ENCODE peak calls at places on chromosome 22, in eight cellular contexts. One of them, this sample, is unnamed. For H3K36me3, the result is how much of the 10 kb centered on the place peaks cover.

GRCh38 chr22:24305260-24305692 is 34.6 kb downstream of the SPECC1L start:
- DNase-seq in adipocyte: no peak
- DNase-seq in IMR-90: peak
- DNase-seq in kidney: no peak
- DNase-seq in neural progenitor cell: no peak
- DNase-seq in GM23248: peak
- DNase-seq in colonic mucosa: no peak
- DNase-seq in PC-3: peak
- DNase-seq in this sample: no peak

GRCh38 chr22:27212617-27213177 is 555.3 kb downstream of the MIAT start:
- DNase-seq in adipocyte: peak
- DNase-seq in IMR-90: peak
- DNase-seq in kidney: no peak
- DNase-seq in neural progenitor cell: peak
- DNase-seq in GM23248: peak
- DNase-seq in colonic mucosa: peak
- DNase-seq in PC-3: no peak
- DNase-seq in this sample: no peak

GRCh38 chr22:28064941-28065340 is 145.9 kb upstream of the PITPNB start:
- DNase-seq in adipocyte: peak
- DNase-seq in IMR-90: peak
- DNase-seq in kidney: no peak
- DNase-seq in neural progenitor cell: no peak
- DNase-seq in GM23248: no peak
- DNase-seq in colonic mucosa: no peak
- DNase-seq in PC-3: no peak
- DNase-seq in this sample: no peak

GRCh38 chr22:19916941-19917340 is 24.6 kb upstream of the COMT start:
- DNase-seq in adipocyte: no peak
- DNase-seq in IMR-90: no peak
- DNase-seq in kidney: no peak
- DNase-seq in neural progenitor cell: no peak
- DNase-seq in GM23248: no peak
- DNase-seq in colonic mucosa: no peak
- DNase-seq in PC-3: no peak
- DNase-seq in this sample: no peak

GRCh38 chr22:42680648-42681047 is 31.5 kb upstream of the CYB5R3 start:
- DNase-seq in adipocyte: peak
- DNase-seq in IMR-90: peak
- DNase-seq in kidney: no peak
- DNase-seq in neural progenitor cell: no peak
- DNase-seq in GM23248: peak
- DNase-seq in colonic mucosa: no peak
- DNase-seq in PC-3: peak
- DNase-seq in this sample: no peak

GRCh38 chr22:44337658-44338004 is 24.9 kb upstream of the SHISAL1 start:
- DNase-seq in adipocyte: peak
- DNase-seq in IMR-90: peak
- DNase-seq in kidney: no peak
- DNase-seq in neural progenitor cell: peak
- DNase-seq in GM23248: peak
- DNase-seq in colonic mucosa: no peak
- DNase-seq in PC-3: peak
- DNase-seq in this sample: peak

GRCh38 chr22:38313384-38313955 is 3.8 kb downstream of the CSNK1E start:
- DNase-seq in adipocyte: peak
- DNase-seq in IMR-90: peak
- DNase-seq in kidney: peak
- DNase-seq in neural progenitor cell: peak
- DNase-seq in GM23248: peak
- DNase-seq in colonic mucosa: peak
- DNase-seq in PC-3: peak
- DNase-seq in this sample: no peak

GRCh38 chr22:47297261-47298016 is 535.0 kb downstream of the TBC1D22A start:
- DNase-seq in adipocyte: no peak
- DNase-seq in IMR-90: no peak
- DNase-seq in kidney: no peak
- DNase-seq in neural progenitor cell: no peak
- DNase-seq in GM23248: no peak
- DNase-seq in colonic mucosa: no peak
- DNase-seq in PC-3: no peak
- DNase-seq in this sample: no peak

GRCh38 chr22:27149886-27150529 is 492.6 kb downstream of the MIAT start:
- DNase-seq in adipocyte: no peak
- DNase-seq in IMR-90: peak
- DNase-seq in kidney: no peak
- DNase-seq in neural progenitor cell: no peak
- DNase-seq in GM23248: peak
- DNase-seq in colonic mucosa: no peak
- DNase-seq in PC-3: no peak
- DNase-seq in this sample: no peak

GRCh38 chr22:26805131-26805530 is 147.7 kb downstream of the MIAT start:
- DNase-seq in adipocyte: no peak
- DNase-seq in IMR-90: peak
- DNase-seq in kidney: no peak
- DNase-seq in neural progenitor cell: no peak
- DNase-seq in GM23248: peak
- DNase-seq in colonic mucosa: no peak
- DNase-seq in PC-3: no peak
- DNase-seq in this sample: no peak

GRCh38 chr22:29609139-29609538 is 5.7 kb downstream of the NF2 start:
- DNase-seq in adipocyte: peak
- DNase-seq in IMR-90: no peak
- DNase-seq in kidney: no peak
- DNase-seq in neural progenitor cell: peak
- DNase-seq in GM23248: no peak
- DNase-seq in colonic mucosa: no peak
- DNase-seq in PC-3: peak
- DNase-seq in this sample: peak

GRCh38 chr22:38249301-38249700 is 23.5 kb downstream of the TMEM184B start:
- DNase-seq in adipocyte: no peak
- DNase-seq in IMR-90: no peak
- DNase-seq in kidney: no peak
- DNase-seq in neural progenitor cell: no peak
- DNase-seq in GM23248: no peak
- DNase-seq in colonic mucosa: no peak
- DNase-seq in PC-3: no peak
- DNase-seq in this sample: no peak

GRCh38 chr22:37752189-37753061 is 55.3 kb upstream of the GCAT start:
- DNase-seq in adipocyte: peak
- DNase-seq in IMR-90: peak
- DNase-seq in kidney: peak
- DNase-seq in neural progenitor cell: peak
- DNase-seq in GM23248: peak
- DNase-seq in colonic mucosa: peak
- DNase-seq in PC-3: peak
- DNase-seq in this sample: peak

GRCh38 chr22:27438271-27438980 is 363.1 kb downstream of the MN1 start:
- DNase-seq in adipocyte: no peak
- DNase-seq in IMR-90: peak
- DNase-seq in kidney: no peak
- DNase-seq in neural progenitor cell: peak
- DNase-seq in GM23248: peak
- DNase-seq in colonic mucosa: peak
- DNase-seq in PC-3: peak
- DNase-seq in this sample: peak

GRCh38 chr22:44190381-44190976 is 9.8 kb downstream of the PARVG start:
- DNase-seq in adipocyte: no peak
- DNase-seq in IMR-90: no peak
- DNase-seq in kidney: peak
- DNase-seq in neural progenitor cell: no peak
- DNase-seq in GM23248: no peak
- DNase-seq in colonic mucosa: no peak
- DNase-seq in PC-3: no peak
- DNase-seq in this sample: no peak

GRCh38 chr22:30398685-30399680 is 2.2 kb downstream of the SEC14L2 start:
- DNase-seq in adipocyte: no peak
- DNase-seq in IMR-90: no peak
- DNase-seq in kidney: no peak
- DNase-seq in neural progenitor cell: no peak
- DNase-seq in GM23248: peak
- DNase-seq in colonic mucosa: no peak
- DNase-seq in PC-3: no peak
- DNase-seq in this sample: no peak

GRCh38 chr22:39546889-39547586 is 14.5 kb upstream of the RPS19BP1 start:
- DNase-seq in adipocyte: peak
- DNase-seq in IMR-90: peak
- DNase-seq in kidney: no peak
- DNase-seq in neural progenitor cell: no peak
- DNase-seq in GM23248: peak
- DNase-seq in colonic mucosa: no peak
- DNase-seq in PC-3: peak
- DNase-seq in this sample: no peak

GRCh38 chr22:30219668-30220278 is 26.8 kb downstream of the LIF start:
- DNase-seq in adipocyte: no peak
- DNase-seq in IMR-90: no peak
- DNase-seq in kidney: no peak
- DNase-seq in neural progenitor cell: no peak
- DNase-seq in GM23248: no peak
- DNase-seq in colonic mucosa: no peak
- DNase-seq in PC-3: no peak
- DNase-seq in this sample: no peak

GRCh38 chr22:47000256-47000655 is 237.8 kb downstream of the TBC1D22A start:
- DNase-seq in adipocyte: no peak
- DNase-seq in IMR-90: no peak
- DNase-seq in kidney: no peak
- DNase-seq in neural progenitor cell: no peak
- DNase-seq in GM23248: no peak
- DNase-seq in colonic mucosa: no peak
- DNase-seq in PC-3: no peak
- DNase-seq in this sample: no peak

GRCh38 chr22:22431271-22432220 is 77.0 kb downstream of the ZNF280B start:
- DNase-seq in adipocyte: peak
- DNase-seq in IMR-90: peak
- DNase-seq in kidney: no peak
- DNase-seq in neural progenitor cell: peak
- DNase-seq in GM23248: peak
- DNase-seq in colonic mucosa: peak
- DNase-seq in PC-3: peak
- DNase-seq in this sample: peak

GRCh38 chr22:43293661-43294392 is 49.3 kb downstream of the SCUBE1 start:
- DNase-seq in adipocyte: no peak
- DNase-seq in IMR-90: peak
- DNase-seq in kidney: no peak
- DNase-seq in neural progenitor cell: peak
- DNase-seq in GM23248: peak
- DNase-seq in colonic mucosa: peak
- DNase-seq in PC-3: peak
- DNase-seq in this sample: no peak

DNA sequence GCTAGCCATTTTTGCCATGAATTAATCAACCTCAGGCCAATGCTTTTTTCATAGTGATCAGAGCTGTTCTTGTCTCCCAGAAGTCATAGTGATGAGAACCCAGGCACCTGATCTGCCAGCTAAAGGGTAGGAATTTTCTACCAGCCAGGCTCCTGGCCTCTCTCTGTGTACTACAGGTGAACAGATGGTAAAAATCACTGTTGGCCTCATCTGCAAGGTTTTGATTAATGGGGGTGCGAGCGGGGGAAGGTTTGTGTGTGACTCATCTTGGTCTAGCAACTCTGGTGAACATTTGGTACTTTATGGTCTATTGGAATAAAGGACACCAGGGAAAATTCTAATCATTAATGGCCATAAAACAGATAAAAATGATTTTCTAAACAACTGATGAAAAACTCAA is 14.4 kb upstream of the APOL4 start:
- DNase-seq in adipocyte: no peak
- DNase-seq in IMR-90: no peak
- DNase-seq in kidney: no peak
- DNase-seq in neural progenitor cell: no peak
- DNase-seq in GM23248: no peak
- DNase-seq in colonic mucosa: no peak
- DNase-seq in PC-3: no peak
- DNase-seq in this sample: no peak
- H3K9ac ChIP-seq in adipocyte: no peak
- H3K9ac ChIP-seq in IMR-90: no peak
- H3K9ac ChIP-seq in kidney: no peak
- H3K9ac ChIP-seq in neural progenitor cell: no peak
- H3K9ac ChIP-seq in GM23248: no peak
- H3K9ac ChIP-seq in colonic mucosa: no peak
- H3K9ac ChIP-seq in PC-3: no peak
- H3K9ac ChIP-seq in this sample: no peak

GRCh38 chr22:49792107-49792506 is 35.6 kb downstream of the BRD1 start:
- DNase-seq in adipocyte: no peak
- DNase-seq in IMR-90: no peak
- DNase-seq in kidney: no peak
- DNase-seq in neural progenitor cell: no peak
- DNase-seq in GM23248: no peak
- DNase-seq in colonic mucosa: no peak
- DNase-seq in PC-3: no peak
- DNase-seq in this sample: no peak
- H3K36me3 ChIP-seq in adipocyte: half or more
- H3K36me3 ChIP-seq in IMR-90: half or more
- H3K36me3 ChIP-seq in kidney: under half
- H3K36me3 ChIP-seq in neural progenitor cell: under half
- H3K36me3 ChIP-seq in GM23248: half or more
- H3K36me3 ChIP-seq in colonic mucosa: under half
- H3K36me3 ChIP-seq in PC-3: under half
- H3K36me3 ChIP-seq in this sample: half or more

GRCh38 chr22:32789797-32790620 is 11.5 kb upstream of the TIMP3 start:
- DNase-seq in adipocyte: no peak
- DNase-seq in IMR-90: no peak
- DNase-seq in kidney: no peak
- DNase-seq in neural progenitor cell: no peak
- DNase-seq in GM23248: peak
- DNase-seq in colonic mucosa: no peak
- DNase-seq in PC-3: no peak
- DNase-seq in this sample: no peak
- H3K9ac ChIP-seq in adipocyte: peak
- H3K9ac ChIP-seq in IMR-90: no peak
- H3K9ac ChIP-seq in kidney: no peak
- H3K9ac ChIP-seq in neural progenitor cell: no peak
- H3K9ac ChIP-seq in GM23248: no peak
- H3K9ac ChIP-seq in colonic mucosa: no peak
- H3K9ac ChIP-seq in PC-3: no peak
- H3K9ac ChIP-seq in this sample: no peak

GRCh38 chr22:48357961-48358360 is 1469.7 kb downstream of the BRD1 start:
- DNase-seq in adipocyte: no peak
- DNase-seq in IMR-90: no peak
- DNase-seq in kidney: peak
- DNase-seq in neural progenitor cell: no peak
- DNase-seq in GM23248: no peak
- DNase-seq in colonic mucosa: no peak
- DNase-seq in PC-3: no peak
- DNase-seq in this sample: no peak

GRCh38 chr22:48356731-48357130 is 1470.9 kb downstream of the BRD1 start:
- DNase-seq in adipocyte: no peak
- DNase-seq in IMR-90: no peak
- DNase-seq in kidney: peak
- DNase-seq in neural progenitor cell: no peak
- DNase-seq in GM23248: no peak
- DNase-seq in colonic mucosa: no peak
- DNase-seq in PC-3: no peak
- DNase-seq in this sample: no peak

GRCh38 chr22:48359613-48359965 is 1468.1 kb downstream of the BRD1 start:
- DNase-seq in adipocyte: no peak
- DNase-seq in IMR-90: no peak
- DNase-seq in kidney: no peak
- DNase-seq in neural progenitor cell: no peak
- DNase-seq in GM23248: no peak
- DNase-seq in colonic mucosa: no peak
- DNase-seq in PC-3: no peak
- DNase-seq in this sample: no peak

GRCh38 chr22:48358886-48359612 is 1468.6 kb downstream of the BRD1 start:
- DNase-seq in adipocyte: no peak
- DNase-seq in IMR-90: no peak
- DNase-seq in kidney: peak
- DNase-seq in neural progenitor cell: no peak
- DNase-seq in GM23248: no peak
- DNase-seq in colonic mucosa: no peak
- DNase-seq in PC-3: no peak
- DNase-seq in this sample: no peak

GRCh38 chr22:48357196-48357595 is 1470.5 kb downstream of the BRD1 start:
- DNase-seq in adipocyte: no peak
- DNase-seq in IMR-90: no peak
- DNase-seq in kidney: no peak
- DNase-seq in neural progenitor cell: peak
- DNase-seq in GM23248: no peak
- DNase-seq in colonic mucosa: no peak
- DNase-seq in PC-3: no peak
- DNase-seq in this sample: peak
- H3K36me3 ChIP-seq in adipocyte: under half
- H3K36me3 ChIP-seq in IMR-90: under half
- H3K36me3 ChIP-seq in kidney: under half
- H3K36me3 ChIP-seq in neural progenitor cell: under half
- H3K36me3 ChIP-seq in GM23248: under half
- H3K36me3 ChIP-seq in colonic mucosa: under half
- H3K36me3 ChIP-seq in PC-3: under half
- H3K36me3 ChIP-seq in this sample: under half